ENCODE peak calls at places on chromosomes 4 and X, in six cellular contexts. J, W, X, O, G and C are unnamed samples.

GRCh38 chr4:95360911-95361695 is 187.7 kb downstream of the UNC5C start:
- DNase-seq in J (no peak), W (no peak), X (no peak), O (no peak), G (no peak), C (no peak)

GRCh38 chr4:30728291-30728690 is 8.1 kb downstream of the PCDH7 start:
- DNase-seq in J (no peak), W (no peak), X (no peak), O (no peak), G (peak; percentile 91), C (peak; percentile 40)

GRCh38 chr4:29908276-29908675 is 811.9 kb upstream of the PCDH7 start:
- DNase-seq in J (no peak), W (no peak), X (no peak), O (no peak), G (no peak), C (no peak)

GRCh38 chrX:53128097-53128749 is 34.3 kb downstream of the KANTR start:
- DNase-seq in J (no peak), W (no peak), X (no peak), O (no peak), G (no peak), C (peak; percentile 14)

GRCh38 chr4:138659640-138660325 is 355.8 kb upstream of the NOCT start:
- DNase-seq in J (no peak), W (no peak), X (no peak), O (no peak), G (no peak), C (peak; percentile 83)

GRCh38 chr4:3862640-3863420 is 96.6 kb downstream of the ADRA2C start:
- DNase-seq in J (no peak), W (no peak), X (no peak), O (no peak), G (peak; percentile 81), C (no peak)

GRCh38 chr4:12932203-12932788 is 551.8 kb downstream of the RAB28 start:
- DNase-seq in J (no peak), W (no peak), X (no peak), O (no peak), G (no peak), C (no peak)

GRCh38 chr4:38765391-38765790 is 17.4 kb downstream of the TLR10 start:
- DNase-seq in J (no peak), W (no peak), X (no peak), O (no peak), G (no peak), C (peak; percentile 73)

GRCh38 chr4:55931043-55931442 is 17.7 kb upstream of the CEP135 start:
- DNase-seq in J (no peak), W (no peak), X (no peak), O (no peak), G (no peak), C (no peak)

GRCh38 chrX:45198301-45198700 is 2.4 kb downstream of the DIPK2B start:
- DNase-seq in J (no peak), W (no peak), X (no peak), O (no peak), G (peak; percentile 83), C (no peak)

GRCh38 chrX:56233100-56233499 is 944 bp downstream of the KLF8 start:
- DNase-seq in J (peak; percentile 48), W (peak; percentile 16), X (no peak), O (no peak), G (no peak), C (no peak)

GRCh38 chr4:80229590-80229989 is 32.3 kb downstream of the PRDM8 start:
- DNase-seq in J (no peak), W (no peak), X (no peak), O (no peak), G (no peak), C (no peak)

GRCh38 chr4:155208258-155209054 is at the start of gene NPY2R:
- DNase-seq in J (peak; percentile 58), W (no peak), X (no peak), O (peak; percentile 56), G (peak; percentile 4), C (no peak)

GRCh38 chr4:112361181-112361791 is 64.1 kb downstream of the ALPK1 start:
- DNase-seq in J (no peak), W (no peak), X (no peak), O (no peak), G (no peak), C (peak; percentile 30)

GRCh38 chr4:183638436-183638835 is 20.5 kb downstream of the RWDD4 start:
- DNase-seq in J (no peak), W (no peak), X (no peak), O (no peak), G (no peak), C (peak; percentile 65)

GRCh38 chr4:88378691-88379559 is at the start of gene HERC6:
- DNase-seq in J (peak; percentile 91), W (peak; percentile 82), X (peak; percentile 62), O (peak; percentile 89), G (peak; percentile 81), C (peak; percentile 80)

GRCh38 chr4:101178731-101179130 is 168.6 kb downstream of the PPP3CA start:
- DNase-seq in J (no peak), W (no peak), X (no peak), O (no peak), G (no peak), C (peak; percentile 82)

GRCh38 chr4:91963489-91963888 is 340.3 kb upstream of the GRID2 start:
- DNase-seq in J (no peak), W (no peak), X (no peak), O (no peak), G (no peak), C (peak; percentile 67)

GRCh38 chr4:123315617-123316016 is 81.0 kb upstream of the SPRY1 start:
- DNase-seq in J (no peak), W (no peak), X (no peak), O (no peak), G (no peak), C (no peak)

GRCh38 chr4:3115637-3116300 is 41.3 kb downstream of the HTT start:
- DNase-seq in J (no peak), W (no peak), X (no peak), O (no peak), G (no peak), C (peak; percentile 60)

GRCh38 chr4:40613456-40613855 is 16.2 kb downstream of the RBM47 start:
- DNase-seq in J (no peak), W (no peak), X (no peak), O (no peak), G (no peak), C (peak; percentile 95)

GRCh38 chr4:4637710-4638109 is 95.9 kb upstream of the STX18 start:
- DNase-seq in J (no peak), W (no peak), X (no peak), O (no peak), G (no peak), C (no peak)

DNA sequence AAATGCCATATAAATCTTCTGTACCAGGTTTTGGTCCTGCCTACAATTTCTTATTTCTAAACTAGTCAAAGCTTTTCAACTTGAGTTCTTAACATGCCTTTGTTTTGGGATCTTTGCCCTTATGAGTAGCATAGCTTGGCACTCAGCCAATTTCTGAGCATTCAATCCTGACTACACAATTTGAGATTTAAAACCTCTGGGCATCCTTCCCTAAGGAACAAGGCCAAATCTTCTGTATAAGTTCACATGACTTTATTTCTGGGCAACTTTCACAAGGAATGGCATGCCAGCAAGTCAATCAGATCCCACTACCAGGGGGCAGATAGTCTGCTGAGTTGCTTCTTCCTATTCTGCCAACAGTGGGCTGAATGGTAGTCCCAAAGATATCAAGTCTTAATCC is 254.2 kb downstream of the ADAMTS3 start:
- DNase-seq in J (no peak), W (peak; percentile 22), X (no peak), O (no peak), G (peak; percentile 63), C (peak; percentile 83)
- H3K4me1 ChIP-seq in J (peaks cover 8% of the 10 kb centered on the region), W (no peaks in the 10 kb centered on the region), X (peaks cover 6% of the 10 kb centered on the region), O (no peaks in the 10 kb centered on the region), G (peaks cover 22% of the 10 kb centered on the region), C (peaks cover 2% of the 10 kb centered on the region)

DNA sequence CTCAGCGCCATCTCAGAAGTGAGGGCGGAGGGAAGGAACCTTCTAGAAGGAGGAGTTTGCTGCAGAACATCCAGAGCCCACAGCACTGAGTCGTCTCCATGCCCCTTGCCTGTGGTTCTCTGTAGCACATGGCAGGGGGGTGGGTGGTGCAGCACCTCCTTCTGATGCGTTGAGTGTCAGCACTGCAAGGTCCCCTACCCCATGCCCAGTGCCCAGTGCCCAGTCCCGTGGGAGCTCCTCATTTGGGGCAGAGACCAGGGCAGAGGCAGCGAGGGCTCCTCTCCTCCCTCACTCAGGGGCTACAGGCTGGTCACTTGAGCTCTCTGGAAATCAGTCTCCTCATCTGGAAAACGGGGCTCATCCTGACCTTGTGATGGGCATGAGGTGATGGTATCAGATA is 78.1 kb downstream of the HTRA3 start:
- DNase-seq in J (no peak), W (no peak), X (no peak), O (peak; percentile 42), G (no peak), C (no peak)
- H3K4me1 ChIP-seq in J (peaks cover 9% of the 10 kb centered on the region), W (no peaks in the 10 kb centered on the region), X (no peaks in the 10 kb centered on the region), O (no peaks in the 10 kb centered on the region), G (no peaks in the 10 kb centered on the region), C (no peaks in the 10 kb centered on the region)

GRCh38 chr4:128830906-128831525 is 21.5 kb downstream of the JADE1 start:
- DNase-seq in J (no peak), W (no peak), X (no peak), O (no peak), G (peak; percentile 49), C (no peak)
- H3K4me1 ChIP-seq in J (peaks cover 41% of the 10 kb centered on the region), W (no peaks in the 10 kb centered on the region), X (peaks cover 17% of the 10 kb centered on the region), O (no peaks in the 10 kb centered on the region), G (peaks cover 14% of the 10 kb centered on the region), C (peaks cover 17% of the 10 kb centered on the region)

GRCh38 chr4:77817304-77818076 is 1.7 kb downstream of the CNOT6L start:
- DNase-seq in J (no peak), W (peak; percentile 47), X (no peak), O (no peak), G (no peak), C (peak; percentile 43)

GRCh38 chr4:77819836-77820679 is 890 bp upstream of the CNOT6L start:
- DNase-seq in J (peak; percentile 96), W (peak; percentile 97), X (peak; percentile 98), O (peak; percentile 94), G (peak; percentile 89), C (peak; percentile 77)

GRCh38 chr4:77819409-77819835 is 254 bp upstream of the CNOT6L start:
- DNase-seq in J (peak; percentile 93), W (no peak), X (no peak), O (no peak), G (no peak), C (no peak)

GRCh38 chr4:77818667-77819408 is at the start of gene CNOT6L:
- DNase-seq in J (peak; percentile 90), W (peak; percentile 64), X (peak; percentile 89), O (peak; percentile 87), G (peak; percentile 58), C (peak; percentile 85)

GRCh38 chr4:77818077-77818666 is 996 bp downstream of the CNOT6L start:
- DNase-seq in J (peak; percentile 89), W (peak; percentile 84), X (peak; percentile 49), O (peak; percentile 88), G (peak; percentile 88), C (peak; percentile 85)
- H3K4me1 ChIP-seq in J (peaks cover 35% of the 10 kb centered on the region), W (no peaks in the 10 kb centered on the region), X (peaks cover 57% of the 10 kb centered on the region), O (no peaks in the 10 kb centered on the region), G (peaks cover 28% of the 10 kb centered on the region), C (no peaks in the 10 kb centered on the region)

GRCh38 chr4:176784816-176785215 is 7.9 kb downstream of the VEGFC start:
- DNase-seq in J (no peak), W (no peak), X (no peak), O (no peak), G (no peak), C (no peak)
- H3K4me1 ChIP-seq in J (no peaks in the 10 kb centered on the region), W (no peaks in the 10 kb centered on the region), X (no peaks in the 10 kb centered on the region), O (no peaks in the 10 kb centered on the region), G (peaks cover 41% of the 10 kb centered on the region), C (peaks cover 13% of the 10 kb centered on the region)